ENCODE peak calls at places on chromosomes 11 and 22, in seven cellular contexts. One of them, this sample, is unnamed.

GRCh38 chr11:34065505-34066203 is 14.1 kb downstream of the CAPRIN1 start:
- DNase-seq in sigmoid colon: no peak
- DNase-seq in right lobe of liver: no peak
- DNase-seq in spleen: no peak
- DNase-seq in thyroid gland: no peak
- DNase-seq in heart left ventricle: no peak
- DNase-seq in K562: no peak
- DNase-seq in this sample: no peak

GRCh38 chr22:42162728-42163489 is 32.3 kb upstream of the CYP2D6 start:
- DNase-seq in sigmoid colon: peak
- DNase-seq in right lobe of liver: no peak
- DNase-seq in spleen: no peak
- DNase-seq in thyroid gland: no peak
- DNase-seq in heart left ventricle: no peak
- DNase-seq in K562: no peak
- DNase-seq in this sample: no peak

GRCh38 chr11:46243796-46244109 is 33.7 kb upstream of the CREB3L1 start:
- DNase-seq in sigmoid colon: no peak
- DNase-seq in right lobe of liver: no peak
- DNase-seq in spleen: no peak
- DNase-seq in thyroid gland: no peak
- DNase-seq in heart left ventricle: no peak
- DNase-seq in K562: no peak
- DNase-seq in this sample: no peak

GRCh38 chr11:128627666-128628342 is 40.4 kb upstream of the ETS1 start:
- DNase-seq in sigmoid colon: no peak
- DNase-seq in right lobe of liver: no peak
- DNase-seq in spleen: no peak
- DNase-seq in thyroid gland: no peak
- DNase-seq in heart left ventricle: no peak
- DNase-seq in K562: no peak
- DNase-seq in this sample: no peak

GRCh38 chr11:29773656-29774264 is 243.1 kb downstream of the KCNA4 start:
- DNase-seq in sigmoid colon: no peak
- DNase-seq in right lobe of liver: no peak
- DNase-seq in spleen: no peak
- DNase-seq in thyroid gland: no peak
- DNase-seq in heart left ventricle: peak
- DNase-seq in K562: no peak
- DNase-seq in this sample: no peak

GRCh38 chr11:44861829-44862545 is 88.7 kb downstream of the TP53I11 start:
- DNase-seq in sigmoid colon: peak
- DNase-seq in right lobe of liver: no peak
- DNase-seq in spleen: peak
- DNase-seq in thyroid gland: peak
- DNase-seq in heart left ventricle: peak
- DNase-seq in K562: peak
- DNase-seq in this sample: peak

GRCh38 chr11:109583996-109584395 is 162.0 kb downstream of the C11orf87 start:
- DNase-seq in sigmoid colon: no peak
- DNase-seq in right lobe of liver: no peak
- DNase-seq in spleen: no peak
- DNase-seq in thyroid gland: no peak
- DNase-seq in heart left ventricle: no peak
- DNase-seq in K562: no peak
- DNase-seq in this sample: no peak

GRCh38 chr11:70326365-70326803 is 55.9 kb downstream of the PPFIA1 start:
- DNase-seq in sigmoid colon: peak
- DNase-seq in right lobe of liver: no peak
- DNase-seq in spleen: no peak
- DNase-seq in thyroid gland: peak
- DNase-seq in heart left ventricle: no peak
- DNase-seq in K562: no peak
- DNase-seq in this sample: no peak

GRCh38 chr11:65593518-65594414 is 1.8 kb downstream of the KCNK7 start:
- DNase-seq in sigmoid colon: peak
- DNase-seq in right lobe of liver: peak
- DNase-seq in spleen: no peak
- DNase-seq in thyroid gland: no peak
- DNase-seq in heart left ventricle: peak
- DNase-seq in K562: peak
- DNase-seq in this sample: no peak

GRCh38 chr11:46855167-46855566 is 9.1 kb upstream of the CKAP5 start:
- DNase-seq in sigmoid colon: no peak
- DNase-seq in right lobe of liver: no peak
- DNase-seq in spleen: no peak
- DNase-seq in thyroid gland: no peak
- DNase-seq in heart left ventricle: no peak
- DNase-seq in K562: no peak
- DNase-seq in this sample: no peak

GRCh38 chr22:18024276-18024939 is at the start of gene MICAL3:
- DNase-seq in sigmoid colon: peak
- DNase-seq in right lobe of liver: peak
- DNase-seq in spleen: peak
- DNase-seq in thyroid gland: peak
- DNase-seq in heart left ventricle: peak
- DNase-seq in K562: peak
- DNase-seq in this sample: peak

GRCh38 chr11:102989379-102990047 is 34.0 kb upstream of the MMP13 start:
- DNase-seq in sigmoid colon: no peak
- DNase-seq in right lobe of liver: no peak
- DNase-seq in spleen: no peak
- DNase-seq in thyroid gland: no peak
- DNase-seq in heart left ventricle: no peak
- DNase-seq in K562: no peak
- DNase-seq in this sample: no peak

GRCh38 chr11:45384016-45384415 is 97.9 kb upstream of the SYT13 start:
- DNase-seq in sigmoid colon: no peak
- DNase-seq in right lobe of liver: no peak
- DNase-seq in spleen: no peak
- DNase-seq in thyroid gland: no peak
- DNase-seq in heart left ventricle: no peak
- DNase-seq in K562: no peak
- DNase-seq in this sample: no peak

DNA sequence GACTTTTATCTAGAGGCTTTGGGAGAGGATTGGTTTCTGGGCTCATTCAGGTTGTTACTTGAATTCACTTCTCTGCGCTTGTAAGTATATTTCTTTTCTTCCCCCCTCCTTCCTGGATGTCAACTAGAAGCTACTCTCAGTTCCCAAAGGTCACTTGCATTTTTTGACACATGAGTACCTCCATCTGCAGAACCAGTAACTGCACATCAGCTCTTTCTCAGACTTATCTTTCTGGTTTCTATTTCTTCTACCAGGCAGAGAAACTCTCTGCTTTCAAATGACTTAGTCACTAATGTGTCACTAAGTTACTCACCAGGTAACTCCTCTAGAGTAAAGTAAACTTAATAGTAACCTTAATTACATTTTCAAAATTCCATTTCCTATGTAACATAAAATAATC is 773.0 kb upstream of the LUZP2 start:
- DNase-seq in sigmoid colon: no peak
- DNase-seq in right lobe of liver: no peak
- DNase-seq in spleen: no peak
- DNase-seq in thyroid gland: no peak
- DNase-seq in heart left ventricle: no peak
- DNase-seq in K562: no peak
- DNase-seq in this sample: no peak
- TF ChIP-seq POLR2A in sigmoid colon: no peak
- TF ChIP-seq POLR2A in right lobe of liver: no peak
- TF ChIP-seq POLR2A in spleen: no peak
- TF ChIP-seq POLR2A in thyroid gland: no peak
- TF ChIP-seq POLR2A in heart left ventricle: no peak
- TF ChIP-seq POLR2A in K562: no peak
- TF ChIP-seq POLR2A in this sample: no peak

GRCh38 chr11:61510980-61511373 is 2.4 kb downstream of the LRRC10B start:
- DNase-seq in sigmoid colon: no peak
- DNase-seq in right lobe of liver: no peak
- DNase-seq in spleen: no peak
- DNase-seq in thyroid gland: no peak
- DNase-seq in heart left ventricle: no peak
- DNase-seq in K562: no peak
- DNase-seq in this sample: no peak

GRCh38 chr11:61511383-61511782 is 2.8 kb downstream of the LRRC10B start:
- DNase-seq in sigmoid colon: no peak
- DNase-seq in right lobe of liver: no peak
- DNase-seq in spleen: no peak
- DNase-seq in thyroid gland: no peak
- DNase-seq in heart left ventricle: no peak
- DNase-seq in K562: no peak
- DNase-seq in this sample: no peak

GRCh38 chr11:61509058-61510029 is 795 bp downstream of the LRRC10B start:
- DNase-seq in sigmoid colon: peak
- DNase-seq in right lobe of liver: peak
- DNase-seq in spleen: peak
- DNase-seq in thyroid gland: peak
- DNase-seq in heart left ventricle: peak
- DNase-seq in K562: peak
- DNase-seq in this sample: no peak

GRCh38 chr11:61512435-61512834 is 3.9 kb downstream of the LRRC10B start:
- DNase-seq in sigmoid colon: no peak
- DNase-seq in right lobe of liver: no peak
- DNase-seq in spleen: no peak
- DNase-seq in thyroid gland: no peak
- DNase-seq in heart left ventricle: no peak
- DNase-seq in K562: no peak
- DNase-seq in this sample: no peak

DNA sequence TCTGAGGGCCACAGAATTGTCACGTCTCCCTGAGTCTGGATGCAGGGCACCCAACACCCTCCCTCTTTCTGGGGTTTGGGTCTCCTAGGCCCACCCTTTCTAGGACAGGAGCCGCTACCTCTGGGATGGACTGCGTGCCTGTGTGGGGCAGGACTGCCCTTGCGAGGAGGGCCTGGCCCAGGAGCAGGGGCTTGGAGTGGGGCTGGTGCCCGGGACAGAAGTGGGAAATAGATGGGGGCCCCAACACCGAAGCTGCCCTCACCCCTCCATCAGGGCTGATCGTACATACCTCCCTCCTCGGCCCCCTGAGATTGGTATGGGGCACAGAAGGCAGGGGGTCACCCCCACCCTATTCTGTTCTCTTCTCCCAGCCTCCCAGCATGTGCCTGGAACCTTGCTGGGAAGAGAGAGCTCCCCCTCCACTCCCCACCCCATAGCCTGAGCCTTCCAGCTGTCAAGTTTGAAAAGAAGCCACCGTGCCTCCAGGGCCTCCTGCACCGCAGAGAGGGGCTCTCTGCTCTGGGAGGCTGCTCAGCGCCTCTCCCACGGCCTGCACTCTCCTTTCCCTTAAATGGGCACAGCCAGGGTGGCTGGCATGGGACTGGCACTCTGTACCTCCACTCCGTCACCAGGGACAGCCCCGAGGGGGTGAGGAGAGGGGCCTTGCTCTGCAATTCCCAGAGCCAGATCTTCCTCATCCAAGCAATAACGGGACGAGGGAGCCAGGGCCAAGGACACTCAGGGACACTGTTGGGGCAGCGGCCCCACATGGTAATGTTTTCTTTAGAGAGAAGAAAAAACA is 1.8 kb downstream of the LRRC10B start:
- DNase-seq in sigmoid colon: no peak
- DNase-seq in right lobe of liver: no peak
- DNase-seq in spleen: no peak
- DNase-seq in thyroid gland: no peak
- DNase-seq in heart left ventricle: no peak
- DNase-seq in K562: no peak
- DNase-seq in this sample: no peak
- TF ChIP-seq POLR2A in sigmoid colon: no peak
- TF ChIP-seq POLR2A in right lobe of liver: no peak
- TF ChIP-seq POLR2A in spleen: no peak
- TF ChIP-seq POLR2A in thyroid gland: no peak
- TF ChIP-seq POLR2A in heart left ventricle: no peak
- TF ChIP-seq POLR2A in K562: no peak
- TF ChIP-seq POLR2A in this sample: no peak

DNA sequence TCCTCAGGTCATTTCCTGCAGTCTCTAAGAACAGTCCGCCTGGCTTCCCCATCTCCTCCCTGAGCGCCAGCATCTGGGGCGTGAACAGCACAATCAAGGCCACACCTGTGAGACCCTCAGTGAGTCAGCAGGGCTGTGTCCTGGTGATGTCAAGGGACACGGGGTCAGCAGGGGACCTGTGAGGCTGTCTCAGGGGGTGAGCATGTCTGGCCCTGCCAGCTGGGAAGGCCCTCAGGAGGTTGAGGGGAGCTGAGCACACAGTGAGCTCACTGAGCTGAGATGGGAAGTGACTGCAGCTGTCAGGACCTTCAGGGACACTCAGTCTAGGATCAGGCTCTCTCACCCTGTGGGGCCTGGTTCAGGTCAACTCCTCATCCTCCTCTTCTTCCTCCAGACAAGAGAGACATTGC is 46.6 kb upstream of the VPREB1 start:
- DNase-seq in sigmoid colon: no peak
- DNase-seq in right lobe of liver: no peak
- DNase-seq in spleen: no peak
- DNase-seq in thyroid gland: no peak
- DNase-seq in heart left ventricle: no peak
- DNase-seq in K562: no peak
- DNase-seq in this sample: no peak
- TF ChIP-seq POLR2A in sigmoid colon: no peak
- TF ChIP-seq POLR2A in right lobe of liver: no peak
- TF ChIP-seq POLR2A in spleen: no peak
- TF ChIP-seq POLR2A in thyroid gland: no peak
- TF ChIP-seq POLR2A in heart left ventricle: no peak
- TF ChIP-seq POLR2A in K562: no peak
- TF ChIP-seq POLR2A in this sample: no peak

GRCh38 chr22:46076651-46077339 is 73.5 kb upstream of the PPARA start:
- DNase-seq in sigmoid colon: peak
- DNase-seq in right lobe of liver: peak
- DNase-seq in spleen: peak
- DNase-seq in thyroid gland: peak
- DNase-seq in heart left ventricle: peak
- DNase-seq in K562: no peak
- DNase-seq in this sample: no peak
- TF ChIP-seq POLR2A in sigmoid colon: no peak
- TF ChIP-seq POLR2A in right lobe of liver: peak
- TF ChIP-seq POLR2A in spleen: no peak
- TF ChIP-seq POLR2A in thyroid gland: no peak
- TF ChIP-seq POLR2A in heart left ventricle: no peak
- TF ChIP-seq POLR2A in K562: no peak
- TF ChIP-seq POLR2A in this sample: peak

GRCh38 chr11:19117760-19118097 is 761 bp downstream of the ZDHHC13 start:
- DNase-seq in sigmoid colon: no peak
- DNase-seq in right lobe of liver: no peak
- DNase-seq in spleen: no peak
- DNase-seq in thyroid gland: no peak
- DNase-seq in heart left ventricle: no peak
- DNase-seq in K562: no peak
- DNase-seq in this sample: no peak
- TF ChIP-seq POLR2A in sigmoid colon: no peak
- TF ChIP-seq POLR2A in right lobe of liver: no peak
- TF ChIP-seq POLR2A in spleen: no peak
- TF ChIP-seq POLR2A in thyroid gland: no peak
- TF ChIP-seq POLR2A in heart left ventricle: no peak
- TF ChIP-seq POLR2A in K562: no peak
- TF ChIP-seq POLR2A in this sample: no peak